ENCODE peak calls at places on chromosomes 1 and 21, in four cellular contexts. One of them, this sample, is unnamed.

GRCh38 chr1:98733782-98734112 is 72.2 kb downstream of the SNX7 start:
- DNase-seq in mesendoderm: no peak
- DNase-seq in IMR-90: peak
- DNase-seq in H1: no peak
- DNase-seq in this sample: no peak

GRCh38 chr1:110060034-110060661 is 10.3 kb downstream of the ALX3 start:
- DNase-seq in IMR-90: no peak
- DNase-seq in H1: peak
- DNase-seq in mesendoderm: peak
- DNase-seq in this sample: peak

GRCh38 chr1:92484472-92485373 is 2.0 kb downstream of the GFI1 start:
- DNase-seq in mesendoderm: peak
- DNase-seq in H1: peak
- DNase-seq in IMR-90: no peak
- DNase-seq in this sample: peak

GRCh38 chr1:215263636-215264035 is 181.1 kb downstream of the KCNK2 start:
- DNase-seq in mesendoderm: no peak
- DNase-seq in H1: no peak
- DNase-seq in IMR-90: no peak
- DNase-seq in this sample: no peak

GRCh38 chr1:202323731-202324130 is 18.0 kb downstream of the UBE2T start:
- DNase-seq in mesendoderm: no peak
- DNase-seq in IMR-90: no peak
- DNase-seq in H1: no peak
- DNase-seq in this sample: no peak

GRCh38 chr1:154784924-154785531 is 85.1 kb downstream of the KCNN3 start:
- DNase-seq in H1: no peak
- DNase-seq in mesendoderm: peak
- DNase-seq in IMR-90: no peak
- DNase-seq in this sample: no peak

GRCh38 chr1:219573960-219574359 is 38.9 kb downstream of the ZC3H11B start:
- DNase-seq in IMR-90: no peak
- DNase-seq in mesendoderm: no peak
- DNase-seq in H1: no peak
- DNase-seq in this sample: no peak

GRCh38 chr1:40143891-40144575 is 17.2 kb upstream of the RLF start:
- DNase-seq in mesendoderm: peak
- DNase-seq in IMR-90: peak
- DNase-seq in H1: peak
- DNase-seq in this sample: peak

GRCh38 chr1:227778401-227778947 is 37.0 kb upstream of the PRSS38 start:
- DNase-seq in H1: no peak
- DNase-seq in IMR-90: peak
- DNase-seq in mesendoderm: no peak
- DNase-seq in this sample: no peak

GRCh38 chr1:200269256-200269655 is 140.6 kb downstream of the ZNF281 start:
- DNase-seq in H1: no peak
- DNase-seq in mesendoderm: no peak
- DNase-seq in IMR-90: no peak
- DNase-seq in this sample: no peak

GRCh38 chr1:147781056-147781471 is 20.7 kb upstream of the GJA5 start:
- DNase-seq in mesendoderm: peak
- DNase-seq in IMR-90: peak
- DNase-seq in H1: no peak
- DNase-seq in this sample: no peak

GRCh38 chr1:214397497-214397896 is 116.5 kb downstream of the SMYD2 start:
- DNase-seq in IMR-90: no peak
- DNase-seq in mesendoderm: no peak
- DNase-seq in H1: no peak
- DNase-seq in this sample: no peak

GRCh38 chr21:38646213-38646837 is 148.0 kb upstream of the ERG start:
- DNase-seq in H1: no peak
- DNase-seq in mesendoderm: no peak
- DNase-seq in IMR-90: peak
- DNase-seq in this sample: no peak

GRCh38 chr1:9066945-9067807 is 2.3 kb downstream of the SLC2A5 start:
- DNase-seq in mesendoderm: no peak
- DNase-seq in H1: no peak
- DNase-seq in IMR-90: peak
- DNase-seq in this sample: no peak

GRCh38 chr1:172134087-172134731 is 286.3 kb upstream of the C1orf105 start:
- DNase-seq in mesendoderm: no peak
- DNase-seq in IMR-90: peak
- DNase-seq in H1: no peak
- DNase-seq in this sample: no peak

GRCh38 chr1:160362168-160362941 is 4.5 kb upstream of the NHLH1 start:
- DNase-seq in mesendoderm: peak
- DNase-seq in H1: no peak
- DNase-seq in IMR-90: no peak
- DNase-seq in this sample: no peak

GRCh38 chr1:67814121-67814772 is 19.0 kb downstream of the GNG12 start:
- DNase-seq in IMR-90: no peak
- DNase-seq in H1: no peak
- DNase-seq in mesendoderm: no peak
- DNase-seq in this sample: no peak

DNA sequence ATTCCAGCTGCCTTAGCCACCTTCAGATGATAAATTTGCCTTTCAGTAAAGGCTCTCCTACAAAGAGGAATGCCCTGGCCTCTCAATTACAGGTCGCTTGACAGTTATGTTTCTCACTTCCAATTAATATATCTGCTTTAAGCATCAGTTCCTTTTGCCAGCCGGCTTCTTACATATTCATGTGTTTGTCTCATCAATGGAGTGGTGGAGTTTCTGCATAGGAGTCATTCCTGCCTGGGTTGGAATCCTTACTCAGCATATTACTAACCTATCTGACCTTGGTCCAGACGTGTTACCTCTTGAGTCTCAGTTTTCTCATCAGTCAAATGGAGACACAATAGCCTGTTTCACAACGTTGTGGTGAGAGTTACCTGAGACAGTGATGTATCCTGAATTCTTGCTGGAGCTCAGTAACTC is 9.4 kb upstream of the SESN2 start:
- DNase-seq in IMR-90: no peak
- DNase-seq in mesendoderm: no peak
- DNase-seq in H1: no peak
- DNase-seq in this sample: no peak
- H2BK5ac ChIP-seq in IMR-90: no peak
- H2BK5ac ChIP-seq in mesendoderm: no peak
- H2BK5ac ChIP-seq in H1: peak
- H2BK5ac ChIP-seq in this sample: no peak

DNA sequence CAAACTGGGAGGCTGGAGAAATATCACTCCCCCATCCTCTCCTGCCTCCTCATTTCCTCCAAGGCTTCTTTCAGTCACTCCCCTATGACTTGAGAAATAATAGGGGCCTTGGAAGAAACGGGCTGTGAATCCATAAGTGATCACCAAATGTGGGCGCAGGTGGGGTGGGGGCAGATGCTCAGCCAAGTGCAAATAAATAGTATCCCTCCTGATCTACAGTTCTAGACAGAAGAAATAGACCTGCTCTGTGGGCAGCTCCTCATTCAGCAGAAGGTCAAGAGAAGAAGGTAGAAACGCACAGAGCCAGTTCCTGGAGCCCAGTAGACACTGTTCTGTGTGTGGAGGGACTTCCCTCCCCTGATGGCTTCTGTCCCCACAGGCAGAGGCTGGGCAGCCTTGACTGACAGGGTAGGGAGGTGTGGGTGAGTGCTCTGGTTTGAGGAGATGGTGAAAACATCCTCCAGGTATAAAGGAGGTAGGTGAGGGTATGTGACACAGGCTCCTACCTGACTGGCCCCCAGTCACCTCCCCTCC is 17.1 kb downstream of the PAX7 start:
- DNase-seq in IMR-90: no peak
- DNase-seq in mesendoderm: no peak
- DNase-seq in H1: no peak
- DNase-seq in this sample: no peak
- H3K56ac ChIP-seq in IMR-90: no peak
- H3K56ac ChIP-seq in mesendoderm: no peak
- H3K56ac ChIP-seq in H1: no peak
- H3K56ac ChIP-seq in this sample: no peak

GRCh38 chr1:6241887-6242740 is 1.9 kb upstream of the HES3 start:
- DNase-seq in mesendoderm: no peak
- DNase-seq in IMR-90: no peak
- DNase-seq in H1: peak
- DNase-seq in this sample: peak
- H2BK5ac ChIP-seq in mesendoderm: no peak
- H2BK5ac ChIP-seq in IMR-90: no peak
- H2BK5ac ChIP-seq in H1: peak
- H2BK5ac ChIP-seq in this sample: no peak

GRCh38 chr21:46057710-46058241 is 40.1 kb upstream of the COL6A2 start:
- DNase-seq in mesendoderm: no peak
- DNase-seq in H1: no peak
- DNase-seq in IMR-90: no peak
- DNase-seq in this sample: peak
- H3K56ac ChIP-seq in mesendoderm: no peak
- H3K56ac ChIP-seq in H1: no peak
- H3K56ac ChIP-seq in IMR-90: peak
- H3K56ac ChIP-seq in this sample: no peak